ENCODE peak calls at places on chromosome 9, in ten cellular contexts. T, L, E, H, Q, R, K, V, P and J are unnamed samples.

GRCh38 chr9:78543353-78543752 is 246.4 kb downstream of the PSAT1 start:
- DNase-seq in T (no peak), L (no peak), E (no peak), H (no peak), Q (no peak), R (no peak), K (no peak), V (no peak), P (no peak), J (no peak)

GRCh38 chr9:130301483-130302286 is 36.1 kb downstream of the HMCN2 start:
- DNase-seq in T (peak; percentile 51), L (no peak), E (no peak), H (no peak), Q (no peak), R (no peak), K (no peak), V (no peak), P (no peak), J (no peak)

GRCh38 chr9:127128341-127129072 is 6.1 kb upstream of the ANGPTL2 start:
- DNase-seq in T (no peak), L (no peak), E (no peak), H (peak; percentile 84), Q (no peak), R (no peak), K (no peak), V (no peak), P (no peak), J (no peak)

GRCh38 chr9:87844471-87844870 is 38.2 kb upstream of the SPATA31E1 start:
- DNase-seq in T (no peak), L (no peak), E (no peak), H (no peak), Q (no peak), R (no peak), K (no peak), V (no peak), P (no peak), J (no peak)

GRCh38 chr9:132670359-132670815 is at the start of gene GTF3C4:
- DNase-seq in T (peak; percentile 87), L (peak; percentile 46), E (peak; percentile 91), H (peak; percentile 91), Q (peak; percentile 77), R (peak; percentile 89), K (peak; percentile 96), V (no peak), P (peak; percentile 76), J (peak; percentile 97)

GRCh38 chr9:137037483-137037882 is 5.6 kb upstream of the FUT7 start:
- DNase-seq in T (no peak), L (no peak), E (no peak), H (no peak), Q (no peak), R (no peak), K (no peak), V (no peak), P (no peak), J (no peak)

GRCh38 chr9:136694163-136694864 is 7.1 kb upstream of the AGPAT2 start:
- DNase-seq in T (peak; percentile 80), L (peak; percentile 43), E (peak; percentile 94), H (no peak), Q (peak; percentile 42), R (peak; percentile 79), K (peak; percentile 88), V (peak; percentile 33), P (peak; percentile 61), J (no peak)

GRCh38 chr9:28539432-28539831 is 966.2 kb upstream of the C9orf72 start:
- DNase-seq in T (no peak), L (no peak), E (no peak), H (no peak), Q (no peak), R (no peak), K (no peak), V (no peak), P (no peak), J (no peak)

GRCh38 chr9:124559871-124560270 is 52.7 kb upstream of the NR5A1 start:
- DNase-seq in T (no peak), L (no peak), E (no peak), H (no peak), Q (peak; percentile 16), R (no peak), K (no peak), V (no peak), P (no peak), J (no peak)

GRCh38 chr9:33164138-33164809 is 2.9 kb downstream of the B4GALT1 start:
- DNase-seq in T (peak; percentile 37), L (no peak), E (no peak), H (no peak), Q (no peak), R (no peak), K (no peak), V (no peak), P (no peak), J (no peak)

GRCh38 chr9:33163433-33164137 is 3.6 kb downstream of the B4GALT1 start:
- DNase-seq in T (no peak), L (no peak), E (no peak), H (no peak), Q (no peak), R (no peak), K (no peak), V (no peak), P (no peak), J (peak; percentile 79)

GRCh38 chr9:33161589-33162132 is 5.5 kb downstream of the B4GALT1 start:
- DNase-seq in T (peak; percentile 59), L (peak; percentile 78), E (no peak), H (no peak), Q (peak; percentile 83), R (peak; percentile 78), K (no peak), V (no peak), P (no peak), J (no peak)

GRCh38 chr9:33161011-33161588 is 6.0 kb downstream of the B4GALT1 start:
- DNase-seq in T (peak; percentile 73), L (peak; percentile 88), E (no peak), H (peak; percentile 82), Q (peak; percentile 67), R (peak; percentile 62), K (no peak), V (no peak), P (peak; percentile 87), J (peak; percentile 83)

DNA sequence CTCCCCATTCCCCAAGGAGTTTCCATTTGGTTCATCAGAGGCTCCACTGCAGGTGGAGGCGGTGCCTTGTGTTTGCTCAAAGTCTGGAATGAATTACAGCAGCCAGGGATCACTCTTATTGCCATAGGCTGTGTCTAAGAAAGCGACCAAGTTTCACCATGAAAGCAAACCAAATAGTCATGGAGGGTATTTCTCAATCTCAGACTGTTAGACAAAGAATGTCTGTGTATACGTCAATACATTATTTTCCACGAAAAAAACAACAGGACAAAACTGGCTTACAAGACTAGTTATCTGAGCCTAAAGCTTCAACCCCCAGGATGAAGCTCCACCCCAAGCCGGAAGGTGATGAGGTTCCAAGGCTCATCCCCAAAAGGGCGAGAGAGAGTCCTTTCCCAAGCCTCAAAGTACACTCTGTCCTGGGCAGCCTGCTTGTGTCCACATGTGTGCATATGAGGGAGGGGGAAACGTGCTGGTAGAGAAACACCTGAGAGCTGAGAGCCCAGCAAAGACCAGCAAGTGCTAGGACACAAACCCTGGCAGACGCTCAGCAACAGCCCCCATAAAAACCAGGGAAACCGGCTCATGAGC is 4.3 kb downstream of the B4GALT1 start:
- DNase-seq in T (peak; percentile 61), L (no peak), E (no peak), H (peak; percentile 87), Q (peak; percentile 90), R (peak; percentile 72), K (no peak), V (peak; percentile 76), P (no peak), J (no peak)
- TF ChIP-seq POLR2A in T (no peak), L (no peak), E (no peak), H (peak; percentile 13), Q (peak; percentile 16), R (no peak), K (no peak), V (no peak), P (no peak), J (no peak)

GRCh38 chr9:14661421-14662059 is 31.7 kb downstream of the ZDHHC21 start:
- DNase-seq in T (no peak), L (no peak), E (peak; percentile 10), H (no peak), Q (no peak), R (no peak), K (no peak), V (peak; percentile 27), P (peak; percentile 73), J (no peak)
- TF ChIP-seq CTCF in T (no peak), L (peak; percentile 70), E (peak; percentile 41), H (peak; percentile 9), Q (no peak), R (no peak), K (peak; percentile 14), V (peak; percentile 51), P (peak; percentile 50), J (no peak)

DNA sequence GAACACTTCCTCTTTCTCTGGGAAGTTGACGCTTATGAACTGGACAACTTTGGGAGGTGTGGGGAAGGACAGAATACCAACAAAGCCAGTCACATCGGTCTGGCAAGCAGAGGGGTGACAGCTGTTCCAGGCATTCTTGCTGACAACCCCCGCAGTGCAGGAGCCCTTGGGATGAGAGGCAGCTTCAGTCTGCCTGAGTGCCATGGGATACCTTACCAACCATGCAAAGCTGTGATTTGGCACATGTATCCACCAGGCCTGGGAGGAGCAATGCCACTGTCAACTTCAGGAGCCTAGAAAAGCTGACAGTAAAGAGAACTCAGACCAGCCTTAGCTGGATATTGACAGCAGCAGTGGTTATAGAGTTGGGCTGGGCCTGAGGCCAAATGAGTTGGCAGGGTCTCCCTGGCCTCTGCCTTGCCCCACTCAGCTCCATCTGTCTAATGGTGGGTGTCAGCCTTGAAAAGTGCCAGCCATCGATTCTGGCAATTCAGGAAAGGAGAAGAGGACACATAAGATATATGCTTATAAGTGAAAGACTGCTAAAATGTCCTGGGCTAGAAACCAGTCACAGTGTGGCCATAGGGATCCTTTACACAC is 10.0 kb upstream of the PLPPR1 start:
- DNase-seq in T (no peak), L (no peak), E (no peak), H (no peak), Q (no peak), R (no peak), K (no peak), V (no peak), P (no peak), J (no peak)
- TF ChIP-seq POLR2AphosphoS5 in T (no peak), L (no peak), E (no peak), H (no peak), Q (no peak), R (no peak), K (no peak), V (no peak), P (no peak), J (no peak)

DNA sequence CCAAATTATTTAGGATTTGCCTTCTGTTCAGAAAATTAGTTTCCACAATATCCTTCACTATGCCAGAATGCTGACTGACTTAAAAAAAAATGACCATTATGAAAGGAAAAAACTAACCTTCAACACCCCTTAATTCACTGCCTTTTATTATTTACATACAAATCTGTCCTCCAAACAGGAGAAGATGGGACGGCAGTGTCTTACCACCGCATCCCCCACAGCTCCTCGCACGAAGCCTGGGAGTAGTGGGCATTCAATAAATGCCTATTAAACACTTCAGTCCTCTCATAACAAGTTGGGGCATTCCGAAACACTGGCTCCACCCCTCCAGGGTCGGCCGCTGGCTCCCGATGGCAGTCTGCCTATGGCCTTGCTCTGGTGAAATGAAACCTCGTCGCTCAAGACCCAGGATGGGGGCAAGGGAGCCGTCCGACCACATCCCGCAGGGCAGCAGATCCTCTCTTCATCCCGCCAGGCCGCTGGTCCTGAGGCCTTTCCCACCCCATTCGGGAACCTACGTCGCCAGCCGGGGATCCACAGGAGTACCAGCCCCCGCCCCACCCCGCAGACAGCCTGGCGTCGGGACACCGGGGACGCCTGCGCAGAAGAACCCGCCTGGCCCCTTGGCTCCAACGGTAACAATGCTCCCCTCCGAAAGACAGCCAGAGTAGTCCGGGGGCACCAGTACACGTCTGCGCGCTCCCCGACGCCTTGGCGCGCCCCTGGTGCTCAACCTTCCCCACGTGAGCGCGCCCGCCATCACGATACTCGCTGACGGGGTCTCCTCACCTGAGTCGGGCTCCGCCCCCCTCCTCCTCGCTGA is 613 bp downstream of the ZBTB5 start:
- DNase-seq in T (peak; percentile 82), L (no peak), E (peak; percentile 75), H (peak; percentile 92), Q (peak; percentile 77), R (peak; percentile 72), K (peak; percentile 92), V (no peak), P (peak; percentile 89), J (peak; percentile 96)
- TF ChIP-seq POLR2A in T (peak; percentile 74), L (peak; percentile 26), E (peak; percentile 77), H (no peak), Q (peak; percentile 53), R (no peak), K (peak; percentile 20), V (peak; percentile 71), P (peak; percentile 74), J (no peak)